ENCODE peak calls at places on chromosomes 11 and 22, in nine cellular contexts. T, G, I, D, H, F, A, Z and S are unnamed samples.

GRCh38 chr11:21838422-21838821 is 354.5 kb upstream of the ANO5 start:
- DNase-seq in D (no peak), G (no peak), A (no peak), I (no peak), T (no peak), H (no peak), Z (no peak), F (no peak), S (no peak)

GRCh38 chr11:117345039-117345438 is 17.4 kb downstream of the CEP164 start:
- DNase-seq in H (no peak), Z (no peak), T (peak), F (no peak), D (no peak), G (no peak), I (no peak), A (no peak), S (peak)

GRCh38 chr11:46356911-46357482 is 9.7 kb downstream of the DGKZ start:
- DNase-seq in I (no peak), D (no peak), G (no peak), F (peak), H (no peak), T (peak), A (no peak), Z (no peak), S (no peak)

GRCh38 chr11:30511408-30511807 is 74.7 kb downstream of the MPPED2 start:
- DNase-seq in Z (no peak), H (no peak), T (no peak), I (no peak), F (no peak), A (no peak), D (no peak), G (no peak), S (no peak)

GRCh38 chr22:31917227-31917921 is 27.0 kb upstream of the YWHAH start:
- DNase-seq in A (no peak), T (no peak), D (peak), I (no peak), Z (no peak), H (no peak), F (no peak), G (no peak), S (no peak)

GRCh38 chr11:86484164-86484794 is 109.6 kb downstream of the CCDC81 start:
- DNase-seq in I (no peak), G (no peak), A (no peak), H (no peak), T (peak), D (no peak), F (peak), Z (peak), S (peak)

GRCh38 chr11:77287615-77288273 is 13.7 kb downstream of the GDPD4 start:
- DNase-seq in T (peak), A (no peak), G (no peak), I (no peak), F (no peak), H (no peak), Z (no peak), D (no peak), S (peak)

GRCh38 chr22:47159592-47159991 is 397.1 kb downstream of the TBC1D22A start:
- DNase-seq in I (no peak), T (no peak), Z (no peak), D (no peak), G (no peak), A (no peak), F (no peak), H (no peak), S (no peak)

GRCh38 chr11:100827934-100828661 is 141.0 kb downstream of the ARHGAP42 start:
- DNase-seq in G (peak), A (peak), D (peak), Z (peak), F (peak), H (no peak), T (peak), I (peak), S (peak)

GRCh38 chr11:34537636-34538035 is 24.0 kb upstream of the ELF5 start:
- DNase-seq in Z (no peak), D (no peak), T (no peak), I (no peak), G (no peak), A (no peak), F (no peak), H (no peak), S (peak)

GRCh38 chr11:61077936-61078335 is 24.4 kb upstream of the CD5 start:
- DNase-seq in A (no peak), I (no peak), G (no peak), Z (no peak), D (no peak), H (no peak), T (no peak), F (no peak), S (no peak)

GRCh38 chr11:131186629-131187075 is 183.8 kb upstream of the NTM start:
- DNase-seq in F (no peak), I (peak), D (no peak), H (no peak), G (peak), T (peak), A (peak), Z (no peak), S (no peak)

GRCh38 chr22:30861131-30861530 is 107.4 kb downstream of the MORC2 start:
- DNase-seq in F (peak), I (no peak), D (no peak), Z (no peak), A (no peak), G (no peak), H (peak), T (no peak), S (no peak)

GRCh38 chr11:14449302-14449714 is 50.3 kb downstream of the COPB1 start:
- DNase-seq in A (no peak), H (peak), F (no peak), Z (no peak), I (no peak), D (no peak), T (peak), G (no peak), S (peak)

GRCh38 chr11:2150206-2150847 is 10.7 kb downstream of the INS start:
- DNase-seq in H (peak), T (peak), A (peak), F (peak), I (peak), G (no peak), Z (peak), D (peak), S (peak)

GRCh38 chr22:37965940-37966664 is 12.6 kb downstream of the POLR2F start:
- DNase-seq in D (no peak), Z (no peak), A (no peak), H (no peak), I (no peak), F (no peak), T (no peak), G (no peak), S (no peak)

GRCh38 chr11:32706985-32707736 is 87.3 kb downstream of the CCDC73 start:
- DNase-seq in Z (peak), H (no peak), I (no peak), D (no peak), T (peak), G (peak), F (peak), A (no peak), S (peak)

GRCh38 chr11:2652857-2653643 is 46.7 kb downstream of the KCNQ1OT1 start:
- DNase-seq in F (no peak), G (no peak), A (no peak), I (no peak), T (no peak), H (peak), Z (no peak), D (no peak), S (no peak)

GRCh38 chr11:21897203-21897602 is 295.7 kb upstream of the ANO5 start:
- DNase-seq in F (no peak), G (peak), Z (no peak), A (no peak), T (no peak), I (no peak), D (no peak), H (no peak), S (no peak)

GRCh38 chr11:116958246-116958645 is 120.8 kb upstream of the APOA1 start:
- DNase-seq in D (no peak), H (no peak), F (no peak), G (no peak), Z (no peak), I (no peak), A (peak), T (peak), S (no peak)

GRCh38 chr11:107496011-107496410 is 38.4 kb upstream of the CWF19L2 start:
- DNase-seq in H (no peak), D (no peak), A (no peak), F (no peak), T (peak), I (no peak), Z (no peak), G (no peak), S (peak)

GRCh38 chr22:46213052-46213451 is 37.0 kb downstream of the CDPF1 start:
- DNase-seq in I (no peak), H (no peak), T (peak), F (no peak), D (no peak), G (no peak), Z (no peak), A (no peak), S (no peak)

GRCh38 chr11:110795124-110795624 is 82.9 kb upstream of the ARHGAP20 start:
- DNase-seq in F (no peak), A (no peak), G (no peak), T (no peak), Z (no peak), H (no peak), I (no peak), D (no peak), S (no peak)

GRCh38 chr22:33853200-33854097 is 66.8 kb downstream of the LARGE1 start:
- DNase-seq in H (peak), I (peak), T (peak), G (peak), Z (no peak), D (peak), A (peak), F (peak), S (peak)

GRCh38 chr11:66443602-66444001 is 5.0 kb upstream of the MRPL11 start:
- DNase-seq in G (no peak), A (no peak), F (no peak), H (no peak), D (no peak), Z (peak), I (no peak), T (peak), S (peak)

GRCh38 chr11:122696662-122697061 is 41.1 kb downstream of the UBASH3B start:
- DNase-seq in H (no peak), T (no peak), D (peak), F (no peak), A (no peak), Z (no peak), G (no peak), I (no peak), S (no peak)

GRCh38 chr22:31776231-31776630 is 22.4 kb downstream of the DEPDC5 start:
- DNase-seq in T (no peak), G (no peak), D (no peak), F (no peak), H (no peak), I (no peak), Z (no peak), A (no peak), S (peak)

GRCh38 chr11:2837096-2837601 is 48.4 kb downstream of the CDKN1C start:
- DNase-seq in T (peak), A (peak), H (peak), G (no peak), F (peak), I (peak), D (no peak), Z (peak), S (peak)

GRCh38 chr11:77114089-77114463 is 11.4 kb downstream of the OMP start:
- DNase-seq in G (no peak), I (no peak), H (no peak), Z (no peak), F (no peak), A (no peak), D (no peak), T (no peak), S (no peak)

GRCh38 chr22:22986640-22987039 is 83.7 kb upstream of the GNAZ start:
- DNase-seq in G (no peak), Z (no peak), I (no peak), F (no peak), H (no peak), A (no peak), T (no peak), D (no peak), S (no peak)

GRCh38 chr11:12139144-12139881 is 28.9 kb downstream of the MICAL2 start:
- DNase-seq in D (no peak), G (no peak), H (no peak), T (peak), Z (no peak), F (no peak), A (no peak), I (no peak), S (no peak)

GRCh38 chr11:78961938-78962701 is 387.5 kb upstream of the NARS2 start:
- DNase-seq in I (peak), F (peak), Z (no peak), A (peak), G (no peak), H (peak), D (no peak), T (peak), S (peak)

GRCh38 chr11:98137437-98137836 is 883.3 kb upstream of the CNTN5 start:
- DNase-seq in F (no peak), G (no peak), I (no peak), Z (no peak), H (no peak), D (no peak), T (no peak), A (no peak), S (no peak)

GRCh38 chr11:11789735-11790369 is 51.9 kb upstream of the USP47 start:
- DNase-seq in Z (no peak), H (peak), G (no peak), F (peak), I (peak), A (peak), D (peak), T (peak), S (peak)

GRCh38 chr11:57536947-57537654 is at the start of gene SMTNL1:
- DNase-seq in H (no peak), I (peak), D (no peak), G (no peak), F (no peak), T (no peak), Z (no peak), A (peak), S (no peak)

GRCh38 chr11:104323841-104324240 is 159.9 kb upstream of the PDGFD start:
- DNase-seq in Z (no peak), T (no peak), A (no peak), D (no peak), I (no peak), G (no peak), F (no peak), H (no peak), S (peak)

DNA sequence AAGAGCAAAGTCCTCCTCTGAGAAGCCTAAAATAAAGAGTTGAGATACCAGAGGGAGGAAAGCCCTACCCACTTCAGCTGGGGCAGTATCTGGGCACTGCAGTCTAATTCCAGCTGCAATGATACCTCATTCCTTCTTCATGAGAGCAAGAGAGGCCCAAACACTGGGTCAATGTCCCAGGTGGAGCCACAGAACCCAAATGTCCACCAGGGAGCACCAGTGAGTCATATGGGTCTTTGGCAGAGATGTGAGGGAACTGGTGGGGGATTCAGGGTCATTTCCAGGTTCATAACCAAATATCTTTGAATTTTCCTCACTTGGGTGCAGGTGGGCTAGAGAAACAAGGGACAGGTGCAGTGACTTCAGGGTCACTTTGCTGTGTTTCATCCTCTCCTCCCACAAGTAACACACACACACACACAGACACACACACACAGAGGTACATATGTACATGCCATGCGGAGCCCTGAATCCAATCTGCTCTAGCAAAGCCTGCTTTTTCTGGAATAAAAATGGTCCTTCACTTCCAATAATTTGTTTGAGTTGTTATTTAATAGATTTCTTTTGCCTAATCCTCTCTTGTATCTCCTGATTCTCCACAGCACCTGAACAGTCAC is 585.4 kb downstream of the SOX6 start:
- DNase-seq in I (peak), F (peak), T (peak), D (peak), G (peak), Z (peak), A (peak), H (no peak), S (no peak)
- TF ChIP-seq EZH2phosphoT487 in I (no peak), F (no peak), T (no peak), D (no peak), G (no peak), Z (no peak), A (no peak), H (no peak), S (no peak)

DNA sequence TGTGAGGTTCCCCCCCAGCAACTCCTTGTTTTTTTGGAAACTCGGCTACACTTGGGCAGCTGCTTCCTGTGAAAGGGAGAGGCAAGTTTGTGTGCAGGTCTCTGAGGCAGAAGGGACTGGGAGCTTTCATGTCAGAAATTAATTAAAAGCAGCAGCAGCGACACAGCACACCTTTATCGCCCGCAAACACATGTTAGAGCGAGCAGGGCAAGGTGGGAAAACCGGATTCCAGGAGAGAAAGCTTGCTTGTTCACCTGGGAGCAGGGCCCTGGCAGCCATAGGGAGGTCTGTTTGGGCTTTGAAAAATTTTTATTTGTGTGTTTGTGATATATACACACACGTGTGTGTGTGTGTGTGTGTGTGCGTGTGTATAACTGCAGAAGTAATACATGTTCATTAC is 518.1 kb downstream of the MIAT start:
- DNase-seq in T (no peak), G (no peak), A (no peak), F (no peak), Z (no peak), I (peak), H (no peak), D (no peak), S (no peak)
- H3K27ac ChIP-seq in T (no peak), G (no peak), A (no peak), F (no peak), Z (no peak), I (no peak), H (no peak), D (no peak), S (no peak)

DNA sequence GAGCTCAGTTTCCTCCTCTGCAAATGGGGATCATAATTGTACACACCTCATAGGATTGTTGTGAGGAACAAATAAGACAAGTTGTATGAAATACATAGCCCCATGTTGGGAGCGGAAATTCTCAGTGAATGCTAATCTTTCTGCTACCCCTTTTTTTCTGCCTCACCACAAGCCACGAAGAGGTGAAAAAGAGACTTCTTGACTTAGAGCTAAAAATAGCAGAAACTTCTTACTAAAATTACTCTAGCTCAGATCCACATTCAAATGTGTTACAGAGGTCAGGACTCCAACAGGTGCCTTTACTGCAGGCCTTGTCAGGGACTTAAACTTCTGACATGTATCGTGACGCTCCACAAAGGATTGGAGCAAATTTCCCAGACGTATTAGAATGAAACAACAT is 128.6 kb downstream of the MIAT start:
- DNase-seq in H (no peak), Z (no peak), I (no peak), A (no peak), G (peak), F (no peak), D (peak), T (no peak), S (no peak)
- TF ChIP-seq EZH2phosphoT487 in H (no peak), Z (no peak), I (no peak), A (no peak), G (no peak), F (no peak), D (no peak), T (no peak), S (no peak)

DNA sequence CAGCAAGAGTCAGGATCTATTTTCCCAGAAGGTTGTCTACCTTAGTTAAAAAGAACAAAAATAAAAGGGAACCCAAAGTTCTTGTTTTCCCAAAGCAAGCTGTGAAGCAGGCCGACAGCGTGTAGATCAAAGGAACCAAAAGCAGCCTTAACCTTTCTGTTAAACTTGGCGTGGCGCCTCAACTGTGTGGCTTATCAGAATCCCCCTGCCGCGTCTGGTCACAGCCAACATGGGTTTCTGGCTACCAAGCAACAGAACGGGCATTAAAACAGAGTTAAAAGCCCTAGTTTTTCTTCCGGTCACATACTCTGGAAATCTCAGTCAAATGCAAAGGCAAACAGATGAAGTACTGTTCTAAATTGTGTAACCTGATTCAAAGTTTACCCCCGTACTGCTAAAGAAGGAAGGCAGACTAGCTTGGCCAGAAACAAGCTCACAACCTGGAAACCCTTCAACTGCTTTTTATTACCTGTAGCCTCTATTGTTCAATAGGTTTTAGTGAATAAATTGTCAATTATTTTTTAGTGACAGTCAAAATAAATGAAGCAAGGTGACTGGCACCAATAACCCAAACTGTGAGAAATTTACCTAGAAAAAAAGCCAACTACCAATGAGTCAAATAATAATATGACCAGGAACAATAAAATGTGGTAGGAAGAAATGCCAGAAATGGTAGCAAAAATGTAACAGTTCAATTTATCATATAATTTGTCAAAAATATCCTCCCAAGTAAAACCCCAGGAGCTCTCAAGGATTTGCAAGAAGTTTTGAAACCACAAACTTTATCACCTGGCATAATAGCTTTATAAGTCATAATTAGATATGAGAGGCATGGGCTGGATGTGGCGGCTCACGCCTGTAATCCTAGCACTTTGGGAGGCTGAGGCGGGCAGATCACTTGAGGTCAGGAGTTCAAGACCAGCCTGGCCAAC is 21.4 kb downstream of the CHKA start:
- DNase-seq in I (peak), H (peak), G (no peak), T (no peak), A (no peak), F (peak), Z (no peak), D (peak), S (peak)
- H3K27ac ChIP-seq in I (no peak), H (peak), G (no peak), T (no peak), A (no peak), F (peak), Z (no peak), D (peak), S (no peak)

GRCh38 chr22:20563941-20564371 is 56.5 kb downstream of the MED15 start:
- DNase-seq in G (no peak), D (no peak), H (no peak), A (no peak), T (no peak), Z (no peak), F (no peak), I (no peak), S (no peak)

GRCh38 chr22:20561882-20562281 is 54.5 kb downstream of the MED15 start:
- DNase-seq in A (no peak), D (no peak), I (no peak), T (no peak), F (no peak), H (no peak), Z (no peak), G (no peak), S (no peak)

GRCh38 chr22:20560716-20561115 is 53.3 kb downstream of the MED15 start:
- DNase-seq in Z (no peak), A (no peak), G (no peak), T (no peak), I (no peak), F (no peak), H (no peak), D (no peak), S (no peak)

GRCh38 chr22:20563464-20563906 is 56.1 kb downstream of the MED15 start:
- DNase-seq in H (no peak), I (no peak), Z (no peak), A (no peak), D (no peak), F (no peak), G (no peak), T (no peak), S (no peak)

GRCh38 chr22:20562607-20563463 is 55.4 kb downstream of the MED15 start:
- DNase-seq in Z (no peak), T (no peak), D (no peak), H (no peak), F (no peak), G (no peak), I (no peak), A (no peak), S (no peak)
- TF ChIP-seq EZH2phosphoT487 in Z (no peak), T (no peak), D (no peak), H (no peak), F (no peak), G (no peak), I (no peak), A (no peak), S (no peak)